ENCODE peak calls at places on chromosomes 2 and 18, in five cellular contexts. V is neural progenitor cell, Q is MM.1S, L is GM23248, B is HCT116. H is an unnamed sample.

GRCh38 chr2:98608962-98609604 is 694 bp downstream of the UNC50 start:
- DNase-seq in V (peak; percentile 53), Q (peak; percentile 12), L (peak; percentile 78), B (no peak), H (peak; percentile 24)

GRCh38 chr18:24628360-24628759 is 167.9 kb downstream of the HRH4 start:
- DNase-seq in V (no peak), Q (no peak), L (peak; percentile 17), B (no peak), H (no peak)

GRCh38 chr2:70918016-70918415 is 17.7 kb upstream of the ATP6V1B1 start:
- DNase-seq in V (no peak), Q (no peak), L (no peak), B (no peak), H (no peak)

GRCh38 chr2:175180701-175181103 is 808 bp downstream of the ATP5MC3 start:
- DNase-seq in V (no peak), Q (peak; percentile 51), L (peak; percentile 81), B (no peak), H (peak; percentile 71)

GRCh38 chr2:86280191-86280667 is 57.2 kb downstream of the REEP1 start:
- DNase-seq in V (no peak), Q (no peak), L (no peak), B (no peak), H (no peak)

GRCh38 chr18:35789543-35789942 is 182.9 kb upstream of the RMP24 start:
- DNase-seq in V (no peak), Q (no peak), L (no peak), B (no peak), H (no peak)

GRCh38 chr2:88003074-88003755 is 13.1 kb downstream of the RNU2-63P start:
- DNase-seq in V (peak; percentile 53), Q (no peak), L (no peak), B (no peak), H (no peak)

GRCh38 chr2:129877795-129878775 is 101.4 kb upstream of the RAB6C start:
- DNase-seq in V (no peak), Q (peak; percentile 13), L (peak; percentile 68), B (no peak), H (peak; percentile 11)

GRCh38 chr2:143477724-143478443 is 348.7 kb downstream of the ARHGAP15 start:
- DNase-seq in V (peak; percentile 13), Q (no peak), L (no peak), B (no peak), H (no peak)

GRCh38 chr2:215994901-215995300 is 18.4 kb downstream of the MREG start:
- DNase-seq in V (no peak), Q (no peak), L (no peak), B (no peak), H (no peak)

GRCh38 chr2:71379086-71379485 is 47.5 kb downstream of the ZNF638 start:
- DNase-seq in V (no peak), Q (peak; percentile 18), L (peak; percentile 85), B (peak; percentile 18), H (no peak)

GRCh38 chr2:176872406-176872805 is 340.2 kb upstream of the HNRNPA3 start:
- DNase-seq in V (no peak), Q (no peak), L (no peak), B (no peak), H (no peak)

GRCh38 chr2:237724811-237725478 is 73.6 kb upstream of the RBM44 start:
- DNase-seq in V (no peak), Q (no peak), L (no peak), B (no peak), H (no peak)

GRCh38 chr2:226999676-227000075 is 163.8 kb downstream of the RHBDD1 start:
- DNase-seq in V (no peak), Q (no peak), L (no peak), B (no peak), H (no peak)

GRCh38 chr2:167001165-167001564 is 112.9 kb downstream of the XIRP2 start:
- DNase-seq in V (no peak), Q (no peak), L (no peak), B (no peak), H (no peak)

GRCh38 chr2:224658776-224659175 is 57.4 kb downstream of the CCDC195 start:
- DNase-seq in V (no peak), Q (no peak), L (peak; percentile 78), B (no peak), H (no peak)

GRCh38 chr2:219418570-219419189 is 503 bp downstream of the DES start:
- DNase-seq in V (peak; percentile 42), Q (no peak), L (peak; percentile 44), B (no peak), H (no peak)

GRCh38 chr18:44537521-44537920 is 143.2 kb upstream of the SETBP1 start:
- DNase-seq in V (no peak), Q (no peak), L (peak; percentile 93), B (no peak), H (no peak)

GRCh38 chr2:71157124-71157802 is 26.8 kb downstream of the MPHOSPH10 start:
- DNase-seq in V (peak; percentile 90), Q (peak; percentile 40), L (peak; percentile 58), B (peak; percentile 19), H (peak; percentile 67)

GRCh38 chr2:64654993-64655666 is 1.4 kb upstream of the SERTAD2 start:
- DNase-seq in V (no peak), Q (peak; percentile 62), L (peak; percentile 77), B (no peak), H (peak; percentile 69)

GRCh38 chr2:215660687-215661086 is 224.8 kb upstream of the FN1 start:
- DNase-seq in V (no peak), Q (no peak), L (peak; percentile 92), B (no peak), H (no peak)

GRCh38 chr2:65349863-65350262 is 82.5 kb downstream of the SPRED2 start:
- DNase-seq in V (peak; percentile 43), Q (no peak), L (peak; percentile 77), B (no peak), H (peak; percentile 53)

DNA sequence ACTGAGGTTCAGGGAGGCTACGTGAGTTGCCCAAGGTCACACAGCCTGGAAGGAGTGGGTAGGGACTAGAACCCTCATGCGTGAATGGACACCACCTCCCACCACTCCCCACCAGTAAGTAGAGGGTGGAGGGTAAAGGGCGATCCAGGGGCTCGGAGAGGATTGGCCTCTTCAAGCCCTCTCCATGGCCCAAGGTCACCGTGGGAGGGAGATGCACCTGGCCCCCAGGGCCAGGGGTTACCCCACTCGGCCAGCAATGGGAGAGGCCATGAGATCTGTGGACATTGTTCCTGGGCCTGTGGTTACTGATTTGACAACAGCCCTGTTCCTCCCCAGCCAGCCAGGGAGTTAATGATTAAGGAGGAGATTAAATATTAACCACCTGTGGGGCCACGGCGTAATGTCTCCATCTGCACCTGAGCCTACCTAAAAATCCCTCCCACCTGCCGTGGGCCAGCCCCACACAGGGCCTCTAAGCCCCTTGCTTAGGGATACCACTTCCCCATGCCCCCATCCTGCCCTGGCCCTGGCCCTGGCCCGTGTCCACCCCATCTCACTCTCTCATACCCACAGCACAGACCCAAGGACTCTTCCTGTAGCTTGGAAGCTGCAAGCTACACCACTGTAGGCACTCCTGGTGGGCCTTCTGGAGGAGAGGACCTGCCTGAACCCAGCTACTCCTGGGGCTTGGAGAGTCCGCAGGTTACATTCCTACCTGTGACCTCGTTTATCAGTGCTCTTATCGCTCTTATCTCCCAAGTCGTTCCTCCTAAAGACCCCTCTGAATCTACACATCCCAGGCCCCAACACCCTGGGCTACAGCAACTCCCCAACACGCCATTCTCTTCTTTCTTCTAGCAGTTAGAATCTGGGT is 32.2 kb downstream of the ZFP36L2 start:
- DNase-seq in V (no peak), Q (no peak), L (no peak), B (no peak), H (no peak)
- H3K27ac ChIP-seq in V (no peak overlapping the region), Q (no peak overlapping the region), L (no peak overlapping the region), B (peak overlapping the region; percentile 25), H (peak overlapping the region; percentile 71)

DNA sequence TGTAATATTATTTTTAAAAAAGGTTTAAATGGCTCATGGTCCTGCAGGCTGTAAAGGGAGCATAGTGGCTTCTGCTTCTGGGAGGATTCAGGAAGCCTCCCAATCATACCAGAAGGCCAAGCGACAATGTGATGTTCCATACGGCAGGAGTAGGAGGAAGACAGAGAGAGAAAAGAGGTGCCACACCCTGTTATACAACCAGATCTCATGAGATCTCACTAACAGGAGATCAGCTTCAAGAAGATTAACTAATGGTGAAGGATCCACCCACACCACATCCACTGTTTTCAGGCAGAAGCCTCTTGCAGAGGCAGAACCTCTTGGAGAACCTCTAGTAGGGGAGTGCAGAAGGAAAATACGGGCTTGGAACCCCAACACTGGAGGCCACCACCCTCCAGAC is 103.9 kb upstream of the TEKT4 start:
- DNase-seq in V (no peak), Q (no peak), L (no peak), B (no peak), H (no peak)
- H3K9me3 ChIP-seq in V (peaks cover 9% of the 10 kb centered on the region), Q (no peaks in the 10 kb centered on the region), L (no peaks in the 10 kb centered on the region), B (no peaks in the 10 kb centered on the region), H (no peaks in the 10 kb centered on the region)

GRCh38 chr2:5190023-5190422 is 502.2 kb upstream of the SOX11 start:
- DNase-seq in V (no peak), Q (no peak), L (no peak), B (no peak), H (no peak)
- TF ChIP-seq EZH2phosphoT487 in V (no peak), Q (no peak), L (no peak), B (no peak), H (no peak)

GRCh38 chr2:1742300-1742679 is 2.0 kb downstream of the PXDN start:
- DNase-seq in V (no peak), Q (no peak), L (no peak), B (no peak), H (no peak)

GRCh38 chr2:1739961-1740713 is 4.2 kb downstream of the PXDN start:
- DNase-seq in V (no peak), Q (no peak), L (no peak), B (no peak), H (no peak)

GRCh38 chr2:1741851-1742250 is 2.5 kb downstream of the PXDN start:
- DNase-seq in V (no peak), Q (no peak), L (no peak), B (no peak), H (no peak)

GRCh38 chr2:1739322-1739957 is 4.9 kb downstream of the PXDN start:
- DNase-seq in V (no peak), Q (no peak), L (no peak), B (no peak), H (no peak)

DNA sequence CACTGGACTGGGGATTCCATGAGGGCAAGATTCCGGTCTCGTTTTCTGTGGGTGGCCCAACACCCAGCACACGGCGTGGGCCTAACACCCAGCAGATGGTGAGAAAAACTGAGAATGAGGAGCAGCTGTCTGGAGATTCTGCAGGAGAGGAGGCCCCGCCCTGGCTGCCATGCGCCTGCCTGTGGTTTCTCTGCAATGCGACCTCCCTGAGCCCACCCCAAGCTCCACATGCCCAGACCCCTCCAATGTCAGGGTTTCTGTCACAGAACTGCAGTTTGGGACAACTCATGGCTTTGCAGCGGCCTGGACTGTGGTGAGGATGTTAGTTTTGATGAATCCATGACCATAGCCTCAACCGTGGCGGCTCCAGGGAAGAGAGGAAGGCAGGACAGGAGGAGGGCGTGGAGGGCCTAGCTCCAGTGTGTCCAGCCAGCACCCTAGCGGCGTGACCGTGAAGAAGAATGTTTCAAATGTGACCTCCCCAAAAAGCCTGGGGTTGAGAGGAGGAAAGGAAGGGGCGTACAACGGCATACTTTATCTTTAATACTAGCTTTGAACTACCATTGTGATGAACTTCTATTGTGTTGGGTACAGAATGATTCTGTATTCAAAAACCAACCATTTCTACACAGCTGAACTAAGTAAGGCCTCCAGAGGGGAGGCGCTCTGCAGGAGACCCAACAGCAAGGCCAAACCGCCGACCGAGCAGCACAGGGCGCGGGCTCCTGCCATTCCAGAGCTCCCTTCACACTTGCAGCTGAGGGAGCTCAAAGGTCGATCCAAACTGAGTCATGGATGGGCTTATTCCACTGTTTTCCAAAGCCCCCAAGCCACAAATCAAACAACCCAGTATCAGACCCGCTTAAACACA is 3.4 kb downstream of the PXDN start:
- DNase-seq in V (no peak), Q (no peak), L (no peak), B (no peak), H (no peak)
- H3K27ac ChIP-seq in V (no peak overlapping the region), Q (no peak overlapping the region), L (no peak overlapping the region), B (no peak overlapping the region), H (no peak overlapping the region)